ENCODE peak calls at places on chromosomes 3 and 15, in ten cellular contexts. One of them, this sample, is unnamed.
A peak's percentile ranks its signal among the peaks of the same experiment; 100 is the strongest.

GRCh38 chr3:78988324-78988723 is 779.5 kb downstream of the ROBO1 start:
- DNase-seq in stimulated activated naive CD8-positive, alpha-beta T cell treated with anti-CD3 and anti-CD28 coated beads, Interleukin-15, amount 100 ng/mL, for 72 hours: no peak
- DNase-seq in Right ventricle myocardium superior: no peak
- DNase-seq in stromal cell of bone marrow: no peak
- DNase-seq in uterus: no peak
- DNase-seq in caudate nucleus: no peak
- DNase-seq in BE2C: no peak
- DNase-seq in stimulated activated CD8-positive, alpha-beta memory T cell treated with anti-CD3 and anti-CD28 coated beads, Interleukin-15, amount 100 ng/mL, for 24 hours: no peak
- DNase-seq in stimulated activated CD4-positive, alpha-beta T cell treated with anti-CD3 and anti-CD28 coated beads, Interleukin-15, amount 100 ng/mL, for 24 hours: no peak
- DNase-seq in NCI-H2171: no peak
- DNase-seq in this sample: no peak

GRCh38 chr3:8869613-8870012 is 93.7 kb downstream of the RAD18 start:
- DNase-seq in stimulated activated naive CD8-positive, alpha-beta T cell treated with anti-CD3 and anti-CD28 coated beads, Interleukin-15, amount 100 ng/mL, for 72 hours: no peak
- DNase-seq in Right ventricle myocardium superior: no peak
- DNase-seq in stromal cell of bone marrow: peak; percentile 53
- DNase-seq in uterus: no peak
- DNase-seq in caudate nucleus: no peak
- DNase-seq in BE2C: no peak
- DNase-seq in stimulated activated CD8-positive, alpha-beta memory T cell treated with anti-CD3 and anti-CD28 coated beads, Interleukin-15, amount 100 ng/mL, for 24 hours: no peak
- DNase-seq in stimulated activated CD4-positive, alpha-beta T cell treated with anti-CD3 and anti-CD28 coated beads, Interleukin-15, amount 100 ng/mL, for 24 hours: no peak
- DNase-seq in NCI-H2171: no peak
- DNase-seq in this sample: no peak

GRCh38 chr3:134002326-134002725 is 27.4 kb downstream of the SLCO2A1 start:
- DNase-seq in stimulated activated naive CD8-positive, alpha-beta T cell treated with anti-CD3 and anti-CD28 coated beads, Interleukin-15, amount 100 ng/mL, for 72 hours: no peak
- DNase-seq in Right ventricle myocardium superior: no peak
- DNase-seq in stromal cell of bone marrow: peak; percentile 58
- DNase-seq in uterus: no peak
- DNase-seq in caudate nucleus: no peak
- DNase-seq in BE2C: no peak
- DNase-seq in stimulated activated CD8-positive, alpha-beta memory T cell treated with anti-CD3 and anti-CD28 coated beads, Interleukin-15, amount 100 ng/mL, for 24 hours: no peak
- DNase-seq in stimulated activated CD4-positive, alpha-beta T cell treated with anti-CD3 and anti-CD28 coated beads, Interleukin-15, amount 100 ng/mL, for 24 hours: no peak
- DNase-seq in NCI-H2171: no peak
- DNase-seq in this sample: no peak

GRCh38 chr3:120177151-120177550 is 82.9 kb upstream of the GSK3B start:
- DNase-seq in stimulated activated naive CD8-positive, alpha-beta T cell treated with anti-CD3 and anti-CD28 coated beads, Interleukin-15, amount 100 ng/mL, for 72 hours: no peak
- DNase-seq in Right ventricle myocardium superior: peak; percentile 61
- DNase-seq in stromal cell of bone marrow: peak; percentile 62
- DNase-seq in uterus: peak; percentile 21
- DNase-seq in caudate nucleus: no peak
- DNase-seq in BE2C: peak; percentile 16
- DNase-seq in stimulated activated CD8-positive, alpha-beta memory T cell treated with anti-CD3 and anti-CD28 coated beads, Interleukin-15, amount 100 ng/mL, for 24 hours: no peak
- DNase-seq in stimulated activated CD4-positive, alpha-beta T cell treated with anti-CD3 and anti-CD28 coated beads, Interleukin-15, amount 100 ng/mL, for 24 hours: no peak
- DNase-seq in NCI-H2171: no peak
- DNase-seq in this sample: peak; percentile 28

GRCh38 chr15:98865397-98866339 is 141.9 kb downstream of the PGPEP1L start:
- DNase-seq in stimulated activated naive CD8-positive, alpha-beta T cell treated with anti-CD3 and anti-CD28 coated beads, Interleukin-15, amount 100 ng/mL, for 72 hours: peak; percentile 64
- DNase-seq in Right ventricle myocardium superior: peak; percentile 87
- DNase-seq in stromal cell of bone marrow: no peak
- DNase-seq in uterus: peak; percentile 73
- DNase-seq in caudate nucleus: peak; percentile 65
- DNase-seq in BE2C: peak; percentile 95
- DNase-seq in stimulated activated CD8-positive, alpha-beta memory T cell treated with anti-CD3 and anti-CD28 coated beads, Interleukin-15, amount 100 ng/mL, for 24 hours: peak; percentile 31
- DNase-seq in stimulated activated CD4-positive, alpha-beta T cell treated with anti-CD3 and anti-CD28 coated beads, Interleukin-15, amount 100 ng/mL, for 24 hours: peak; percentile 84
- DNase-seq in NCI-H2171: no peak
- DNase-seq in this sample: peak; percentile 90

GRCh38 chr3:30353711-30354467 is 252.5 kb upstream of the TGFBR2 start:
- DNase-seq in stimulated activated naive CD8-positive, alpha-beta T cell treated with anti-CD3 and anti-CD28 coated beads, Interleukin-15, amount 100 ng/mL, for 72 hours: peak; percentile 46
- DNase-seq in Right ventricle myocardium superior: no peak
- DNase-seq in stromal cell of bone marrow: no peak
- DNase-seq in uterus: no peak
- DNase-seq in caudate nucleus: no peak
- DNase-seq in BE2C: no peak
- DNase-seq in stimulated activated CD8-positive, alpha-beta memory T cell treated with anti-CD3 and anti-CD28 coated beads, Interleukin-15, amount 100 ng/mL, for 24 hours: no peak
- DNase-seq in stimulated activated CD4-positive, alpha-beta T cell treated with anti-CD3 and anti-CD28 coated beads, Interleukin-15, amount 100 ng/mL, for 24 hours: peak; percentile 52
- DNase-seq in NCI-H2171: no peak
- DNase-seq in this sample: no peak

GRCh38 chr15:68599560-68600071 is 20.8 kb downstream of the CORO2B start:
- DNase-seq in stimulated activated naive CD8-positive, alpha-beta T cell treated with anti-CD3 and anti-CD28 coated beads, Interleukin-15, amount 100 ng/mL, for 72 hours: no peak
- DNase-seq in Right ventricle myocardium superior: no peak
- DNase-seq in stromal cell of bone marrow: peak; percentile 64
- DNase-seq in uterus: no peak
- DNase-seq in caudate nucleus: no peak
- DNase-seq in BE2C: peak; percentile 97
- DNase-seq in stimulated activated CD8-positive, alpha-beta memory T cell treated with anti-CD3 and anti-CD28 coated beads, Interleukin-15, amount 100 ng/mL, for 24 hours: no peak
- DNase-seq in stimulated activated CD4-positive, alpha-beta T cell treated with anti-CD3 and anti-CD28 coated beads, Interleukin-15, amount 100 ng/mL, for 24 hours: no peak
- DNase-seq in NCI-H2171: no peak
- DNase-seq in this sample: peak; percentile 93

GRCh38 chr15:62344806-62345539 is 179.9 kb upstream of the C2CD4B start:
- DNase-seq in stimulated activated naive CD8-positive, alpha-beta T cell treated with anti-CD3 and anti-CD28 coated beads, Interleukin-15, amount 100 ng/mL, for 72 hours: peak; percentile 24
- DNase-seq in Right ventricle myocardium superior: no peak
- DNase-seq in stromal cell of bone marrow: no peak
- DNase-seq in uterus: peak; percentile 39
- DNase-seq in caudate nucleus: no peak
- DNase-seq in BE2C: peak; percentile 76
- DNase-seq in stimulated activated CD8-positive, alpha-beta memory T cell treated with anti-CD3 and anti-CD28 coated beads, Interleukin-15, amount 100 ng/mL, for 24 hours: no peak
- DNase-seq in stimulated activated CD4-positive, alpha-beta T cell treated with anti-CD3 and anti-CD28 coated beads, Interleukin-15, amount 100 ng/mL, for 24 hours: peak; percentile 68
- DNase-seq in NCI-H2171: peak; percentile 1
- DNase-seq in this sample: peak; percentile 95

GRCh38 chr15:42691308-42691707 is 45.6 kb downstream of the CDAN1 start:
- DNase-seq in stimulated activated naive CD8-positive, alpha-beta T cell treated with anti-CD3 and anti-CD28 coated beads, Interleukin-15, amount 100 ng/mL, for 72 hours: no peak
- DNase-seq in Right ventricle myocardium superior: no peak
- DNase-seq in stromal cell of bone marrow: no peak
- DNase-seq in uterus: no peak
- DNase-seq in caudate nucleus: no peak
- DNase-seq in BE2C: no peak
- DNase-seq in stimulated activated CD8-positive, alpha-beta memory T cell treated with anti-CD3 and anti-CD28 coated beads, Interleukin-15, amount 100 ng/mL, for 24 hours: no peak
- DNase-seq in stimulated activated CD4-positive, alpha-beta T cell treated with anti-CD3 and anti-CD28 coated beads, Interleukin-15, amount 100 ng/mL, for 24 hours: peak; percentile 8
- DNase-seq in NCI-H2171: no peak
- DNase-seq in this sample: no peak

GRCh38 chr3:73762855-73763254 is 138.1 kb upstream of the PDZRN3 start:
- DNase-seq in stimulated activated naive CD8-positive, alpha-beta T cell treated with anti-CD3 and anti-CD28 coated beads, Interleukin-15, amount 100 ng/mL, for 72 hours: no peak
- DNase-seq in Right ventricle myocardium superior: no peak
- DNase-seq in stromal cell of bone marrow: no peak
- DNase-seq in uterus: no peak
- DNase-seq in caudate nucleus: no peak
- DNase-seq in BE2C: no peak
- DNase-seq in stimulated activated CD8-positive, alpha-beta memory T cell treated with anti-CD3 and anti-CD28 coated beads, Interleukin-15, amount 100 ng/mL, for 24 hours: no peak
- DNase-seq in stimulated activated CD4-positive, alpha-beta T cell treated with anti-CD3 and anti-CD28 coated beads, Interleukin-15, amount 100 ng/mL, for 24 hours: no peak
- DNase-seq in NCI-H2171: no peak
- DNase-seq in this sample: peak; percentile 96

GRCh38 chr3:16707260-16707659 is 102.0 kb upstream of the DAZL start:
- DNase-seq in stimulated activated naive CD8-positive, alpha-beta T cell treated with anti-CD3 and anti-CD28 coated beads, Interleukin-15, amount 100 ng/mL, for 72 hours: no peak
- DNase-seq in Right ventricle myocardium superior: no peak
- DNase-seq in stromal cell of bone marrow: no peak
- DNase-seq in uterus: no peak
- DNase-seq in caudate nucleus: no peak
- DNase-seq in BE2C: no peak
- DNase-seq in stimulated activated CD8-positive, alpha-beta memory T cell treated with anti-CD3 and anti-CD28 coated beads, Interleukin-15, amount 100 ng/mL, for 24 hours: no peak
- DNase-seq in stimulated activated CD4-positive, alpha-beta T cell treated with anti-CD3 and anti-CD28 coated beads, Interleukin-15, amount 100 ng/mL, for 24 hours: no peak
- DNase-seq in NCI-H2171: no peak
- DNase-seq in this sample: no peak

GRCh38 chr15:76976572-76977270 is 18.2 kb upstream of the PSTPIP1 start:
- DNase-seq in stimulated activated naive CD8-positive, alpha-beta T cell treated with anti-CD3 and anti-CD28 coated beads, Interleukin-15, amount 100 ng/mL, for 72 hours: no peak
- DNase-seq in Right ventricle myocardium superior: no peak
- DNase-seq in stromal cell of bone marrow: no peak
- DNase-seq in uterus: no peak
- DNase-seq in caudate nucleus: no peak
- DNase-seq in BE2C: no peak
- DNase-seq in stimulated activated CD8-positive, alpha-beta memory T cell treated with anti-CD3 and anti-CD28 coated beads, Interleukin-15, amount 100 ng/mL, for 24 hours: no peak
- DNase-seq in stimulated activated CD4-positive, alpha-beta T cell treated with anti-CD3 and anti-CD28 coated beads, Interleukin-15, amount 100 ng/mL, for 24 hours: peak; percentile 17
- DNase-seq in NCI-H2171: no peak
- DNase-seq in this sample: no peak

GRCh38 chr3:9007928-9008327 is 44.7 kb upstream of the RAD18 start:
- DNase-seq in stimulated activated naive CD8-positive, alpha-beta T cell treated with anti-CD3 and anti-CD28 coated beads, Interleukin-15, amount 100 ng/mL, for 72 hours: no peak
- DNase-seq in Right ventricle myocardium superior: no peak
- DNase-seq in stromal cell of bone marrow: no peak
- DNase-seq in uterus: no peak
- DNase-seq in caudate nucleus: no peak
- DNase-seq in BE2C: no peak
- DNase-seq in stimulated activated CD8-positive, alpha-beta memory T cell treated with anti-CD3 and anti-CD28 coated beads, Interleukin-15, amount 100 ng/mL, for 24 hours: no peak
- DNase-seq in stimulated activated CD4-positive, alpha-beta T cell treated with anti-CD3 and anti-CD28 coated beads, Interleukin-15, amount 100 ng/mL, for 24 hours: no peak
- DNase-seq in NCI-H2171: no peak
- DNase-seq in this sample: no peak

GRCh38 chr15:58065445-58066041 is at the start of gene ALDH1A2:
- DNase-seq in stimulated activated naive CD8-positive, alpha-beta T cell treated with anti-CD3 and anti-CD28 coated beads, Interleukin-15, amount 100 ng/mL, for 72 hours: no peak
- DNase-seq in Right ventricle myocardium superior: peak; percentile 67
- DNase-seq in stromal cell of bone marrow: no peak
- DNase-seq in uterus: peak; percentile 67
- DNase-seq in caudate nucleus: no peak
- DNase-seq in BE2C: peak; percentile 13
- DNase-seq in stimulated activated CD8-positive, alpha-beta memory T cell treated with anti-CD3 and anti-CD28 coated beads, Interleukin-15, amount 100 ng/mL, for 24 hours: no peak
- DNase-seq in stimulated activated CD4-positive, alpha-beta T cell treated with anti-CD3 and anti-CD28 coated beads, Interleukin-15, amount 100 ng/mL, for 24 hours: peak; percentile 25
- DNase-seq in NCI-H2171: no peak
- DNase-seq in this sample: peak; percentile 80

GRCh38 chr3:73572371-73572770 is 52.4 kb downstream of the PDZRN3 start:
- DNase-seq in stimulated activated naive CD8-positive, alpha-beta T cell treated with anti-CD3 and anti-CD28 coated beads, Interleukin-15, amount 100 ng/mL, for 72 hours: no peak
- DNase-seq in Right ventricle myocardium superior: no peak
- DNase-seq in stromal cell of bone marrow: no peak
- DNase-seq in uterus: no peak
- DNase-seq in caudate nucleus: no peak
- DNase-seq in BE2C: no peak
- DNase-seq in stimulated activated CD8-positive, alpha-beta memory T cell treated with anti-CD3 and anti-CD28 coated beads, Interleukin-15, amount 100 ng/mL, for 24 hours: no peak
- DNase-seq in stimulated activated CD4-positive, alpha-beta T cell treated with anti-CD3 and anti-CD28 coated beads, Interleukin-15, amount 100 ng/mL, for 24 hours: no peak
- DNase-seq in NCI-H2171: no peak
- DNase-seq in this sample: no peak

GRCh38 chr3:197750863-197751737 is 1.4 kb downstream of the FYTTD1 start:
- DNase-seq in stimulated activated naive CD8-positive, alpha-beta T cell treated with anti-CD3 and anti-CD28 coated beads, Interleukin-15, amount 100 ng/mL, for 72 hours: peak; percentile 22
- DNase-seq in Right ventricle myocardium superior: peak; percentile 79
- DNase-seq in stromal cell of bone marrow: no peak
- DNase-seq in uterus: peak; percentile 69
- DNase-seq in caudate nucleus: no peak
- DNase-seq in BE2C: peak; percentile 47
- DNase-seq in stimulated activated CD8-positive, alpha-beta memory T cell treated with anti-CD3 and anti-CD28 coated beads, Interleukin-15, amount 100 ng/mL, for 24 hours: no peak
- DNase-seq in stimulated activated CD4-positive, alpha-beta T cell treated with anti-CD3 and anti-CD28 coated beads, Interleukin-15, amount 100 ng/mL, for 24 hours: peak; percentile 68
- DNase-seq in NCI-H2171: no peak
- DNase-seq in this sample: no peak

GRCh38 chr3:76044601-76045600 is 259.6 kb upstream of the ZNF717 start:
- DNase-seq in stimulated activated naive CD8-positive, alpha-beta T cell treated with anti-CD3 and anti-CD28 coated beads, Interleukin-15, amount 100 ng/mL, for 72 hours: no peak
- DNase-seq in Right ventricle myocardium superior: no peak
- DNase-seq in stromal cell of bone marrow: no peak
- DNase-seq in uterus: no peak
- DNase-seq in caudate nucleus: no peak
- DNase-seq in BE2C: peak; percentile 61
- DNase-seq in stimulated activated CD8-positive, alpha-beta memory T cell treated with anti-CD3 and anti-CD28 coated beads, Interleukin-15, amount 100 ng/mL, for 24 hours: no peak
- DNase-seq in stimulated activated CD4-positive, alpha-beta T cell treated with anti-CD3 and anti-CD28 coated beads, Interleukin-15, amount 100 ng/mL, for 24 hours: peak; percentile 30
- DNase-seq in NCI-H2171: no peak
- DNase-seq in this sample: peak; percentile 72

GRCh38 chr3:178195824-178196223 is 340.4 kb upstream of the KCNMB2 start:
- DNase-seq in stimulated activated naive CD8-positive, alpha-beta T cell treated with anti-CD3 and anti-CD28 coated beads, Interleukin-15, amount 100 ng/mL, for 72 hours: no peak
- DNase-seq in Right ventricle myocardium superior: no peak
- DNase-seq in stromal cell of bone marrow: no peak
- DNase-seq in uterus: no peak
- DNase-seq in caudate nucleus: no peak
- DNase-seq in BE2C: no peak
- DNase-seq in stimulated activated CD8-positive, alpha-beta memory T cell treated with anti-CD3 and anti-CD28 coated beads, Interleukin-15, amount 100 ng/mL, for 24 hours: no peak
- DNase-seq in stimulated activated CD4-positive, alpha-beta T cell treated with anti-CD3 and anti-CD28 coated beads, Interleukin-15, amount 100 ng/mL, for 24 hours: no peak
- DNase-seq in NCI-H2171: no peak
- DNase-seq in this sample: no peak

GRCh38 chr15:67822537-67823370 is 2.6 kb upstream of the SKOR1 start:
- DNase-seq in stimulated activated naive CD8-positive, alpha-beta T cell treated with anti-CD3 and anti-CD28 coated beads, Interleukin-15, amount 100 ng/mL, for 72 hours: peak; percentile 21
- DNase-seq in Right ventricle myocardium superior: no peak
- DNase-seq in stromal cell of bone marrow: no peak
- DNase-seq in uterus: no peak
- DNase-seq in caudate nucleus: no peak
- DNase-seq in BE2C: no peak
- DNase-seq in stimulated activated CD8-positive, alpha-beta memory T cell treated with anti-CD3 and anti-CD28 coated beads, Interleukin-15, amount 100 ng/mL, for 24 hours: no peak
- DNase-seq in stimulated activated CD4-positive, alpha-beta T cell treated with anti-CD3 and anti-CD28 coated beads, Interleukin-15, amount 100 ng/mL, for 24 hours: peak; percentile 13
- DNase-seq in NCI-H2171: no peak
- DNase-seq in this sample: peak; percentile 73

GRCh38 chr15:63531586-63531985 is 27.2 kb downstream of the USP3 start:
- DNase-seq in stimulated activated naive CD8-positive, alpha-beta T cell treated with anti-CD3 and anti-CD28 coated beads, Interleukin-15, amount 100 ng/mL, for 72 hours: no peak
- DNase-seq in Right ventricle myocardium superior: no peak
- DNase-seq in stromal cell of bone marrow: no peak
- DNase-seq in uterus: no peak
- DNase-seq in caudate nucleus: no peak
- DNase-seq in BE2C: no peak
- DNase-seq in stimulated activated CD8-positive, alpha-beta memory T cell treated with anti-CD3 and anti-CD28 coated beads, Interleukin-15, amount 100 ng/mL, for 24 hours: no peak
- DNase-seq in stimulated activated CD4-positive, alpha-beta T cell treated with anti-CD3 and anti-CD28 coated beads, Interleukin-15, amount 100 ng/mL, for 24 hours: no peak
- DNase-seq in NCI-H2171: no peak
- DNase-seq in this sample: peak; percentile 70

GRCh38 chr3:171811059-171811912 is 1.0 kb upstream of the PLD1 start:
- DNase-seq in stimulated activated naive CD8-positive, alpha-beta T cell treated with anti-CD3 and anti-CD28 coated beads, Interleukin-15, amount 100 ng/mL, for 72 hours: no peak
- DNase-seq in Right ventricle myocardium superior: no peak
- DNase-seq in stromal cell of bone marrow: peak; percentile 97
- DNase-seq in uterus: peak; percentile 70
- DNase-seq in caudate nucleus: no peak
- DNase-seq in BE2C: no peak
- DNase-seq in stimulated activated CD8-positive, alpha-beta memory T cell treated with anti-CD3 and anti-CD28 coated beads, Interleukin-15, amount 100 ng/mL, for 24 hours: no peak
- DNase-seq in stimulated activated CD4-positive, alpha-beta T cell treated with anti-CD3 and anti-CD28 coated beads, Interleukin-15, amount 100 ng/mL, for 24 hours: no peak
- DNase-seq in NCI-H2171: no peak
- DNase-seq in this sample: no peak

GRCh38 chr15:99669250-99669649 is 64.0 kb downstream of the LYSMD4 start:
- DNase-seq in stimulated activated naive CD8-positive, alpha-beta T cell treated with anti-CD3 and anti-CD28 coated beads, Interleukin-15, amount 100 ng/mL, for 72 hours: no peak
- DNase-seq in Right ventricle myocardium superior: no peak
- DNase-seq in stromal cell of bone marrow: no peak
- DNase-seq in uterus: no peak
- DNase-seq in caudate nucleus: no peak
- DNase-seq in BE2C: no peak
- DNase-seq in stimulated activated CD8-positive, alpha-beta memory T cell treated with anti-CD3 and anti-CD28 coated beads, Interleukin-15, amount 100 ng/mL, for 24 hours: no peak
- DNase-seq in stimulated activated CD4-positive, alpha-beta T cell treated with anti-CD3 and anti-CD28 coated beads, Interleukin-15, amount 100 ng/mL, for 24 hours: no peak
- DNase-seq in NCI-H2171: no peak
- DNase-seq in this sample: no peak

GRCh38 chr15:62625421-62626033 is 417.0 kb upstream of the TPM1 start:
- DNase-seq in stimulated activated naive CD8-positive, alpha-beta T cell treated with anti-CD3 and anti-CD28 coated beads, Interleukin-15, amount 100 ng/mL, for 72 hours: no peak
- DNase-seq in Right ventricle myocardium superior: no peak
- DNase-seq in stromal cell of bone marrow: no peak
- DNase-seq in uterus: no peak
- DNase-seq in caudate nucleus: no peak
- DNase-seq in BE2C: peak; percentile 53
- DNase-seq in stimulated activated CD8-positive, alpha-beta memory T cell treated with anti-CD3 and anti-CD28 coated beads, Interleukin-15, amount 100 ng/mL, for 24 hours: no peak
- DNase-seq in stimulated activated CD4-positive, alpha-beta T cell treated with anti-CD3 and anti-CD28 coated beads, Interleukin-15, amount 100 ng/mL, for 24 hours: no peak
- DNase-seq in NCI-H2171: no peak
- DNase-seq in this sample: no peak

GRCh38 chr3:184481924-184482671 is 79.5 kb upstream of the EPHB3 start:
- DNase-seq in stimulated activated naive CD8-positive, alpha-beta T cell treated with anti-CD3 and anti-CD28 coated beads, Interleukin-15, amount 100 ng/mL, for 72 hours: no peak
- DNase-seq in Right ventricle myocardium superior: no peak
- DNase-seq in stromal cell of bone marrow: no peak
- DNase-seq in uterus: no peak
- DNase-seq in caudate nucleus: no peak
- DNase-seq in BE2C: no peak
- DNase-seq in stimulated activated CD8-positive, alpha-beta memory T cell treated with anti-CD3 and anti-CD28 coated beads, Interleukin-15, amount 100 ng/mL, for 24 hours: no peak
- DNase-seq in stimulated activated CD4-positive, alpha-beta T cell treated with anti-CD3 and anti-CD28 coated beads, Interleukin-15, amount 100 ng/mL, for 24 hours: no peak
- DNase-seq in NCI-H2171: no peak
- DNase-seq in this sample: no peak

GRCh38 chr3:129777806-129778205 is 115.7 kb downstream of the TMCC1 start:
- DNase-seq in stimulated activated naive CD8-positive, alpha-beta T cell treated with anti-CD3 and anti-CD28 coated beads, Interleukin-15, amount 100 ng/mL, for 72 hours: no peak
- DNase-seq in Right ventricle myocardium superior: no peak
- DNase-seq in stromal cell of bone marrow: no peak
- DNase-seq in uterus: no peak
- DNase-seq in caudate nucleus: peak; percentile 7
- DNase-seq in BE2C: no peak
- DNase-seq in stimulated activated CD8-positive, alpha-beta memory T cell treated with anti-CD3 and anti-CD28 coated beads, Interleukin-15, amount 100 ng/mL, for 24 hours: no peak
- DNase-seq in stimulated activated CD4-positive, alpha-beta T cell treated with anti-CD3 and anti-CD28 coated beads, Interleukin-15, amount 100 ng/mL, for 24 hours: no peak
- DNase-seq in NCI-H2171: no peak
- DNase-seq in this sample: no peak

GRCh38 chr15:60373327-60373726 is 24.5 kb downstream of the ANXA2 start:
- DNase-seq in stimulated activated naive CD8-positive, alpha-beta T cell treated with anti-CD3 and anti-CD28 coated beads, Interleukin-15, amount 100 ng/mL, for 72 hours: no peak
- DNase-seq in Right ventricle myocardium superior: no peak
- DNase-seq in stromal cell of bone marrow: no peak
- DNase-seq in uterus: no peak
- DNase-seq in caudate nucleus: no peak
- DNase-seq in BE2C: no peak
- DNase-seq in stimulated activated CD8-positive, alpha-beta memory T cell treated with anti-CD3 and anti-CD28 coated beads, Interleukin-15, amount 100 ng/mL, for 24 hours: no peak
- DNase-seq in stimulated activated CD4-positive, alpha-beta T cell treated with anti-CD3 and anti-CD28 coated beads, Interleukin-15, amount 100 ng/mL, for 24 hours: no peak
- DNase-seq in NCI-H2171: no peak
- DNase-seq in this sample: no peak

GRCh38 chr3:65048151-65048550 is 360.4 kb upstream of the ADAMTS9 start:
- DNase-seq in stimulated activated naive CD8-positive, alpha-beta T cell treated with anti-CD3 and anti-CD28 coated beads, Interleukin-15, amount 100 ng/mL, for 72 hours: no peak
- DNase-seq in Right ventricle myocardium superior: no peak
- DNase-seq in stromal cell of bone marrow: no peak
- DNase-seq in uterus: no peak
- DNase-seq in caudate nucleus: no peak
- DNase-seq in BE2C: no peak
- DNase-seq in stimulated activated CD8-positive, alpha-beta memory T cell treated with anti-CD3 and anti-CD28 coated beads, Interleukin-15, amount 100 ng/mL, for 24 hours: no peak
- DNase-seq in stimulated activated CD4-positive, alpha-beta T cell treated with anti-CD3 and anti-CD28 coated beads, Interleukin-15, amount 100 ng/mL, for 24 hours: no peak
- DNase-seq in NCI-H2171: no peak
- DNase-seq in this sample: no peak

GRCh38 chr3:69250014-69250413 is 127.6 kb upstream of the LMOD3 start:
- DNase-seq in stimulated activated naive CD8-positive, alpha-beta T cell treated with anti-CD3 and anti-CD28 coated beads, Interleukin-15, amount 100 ng/mL, for 72 hours: peak; percentile 16
- DNase-seq in Right ventricle myocardium superior: no peak
- DNase-seq in stromal cell of bone marrow: no peak
- DNase-seq in uterus: no peak
- DNase-seq in caudate nucleus: peak; percentile 33
- DNase-seq in BE2C: no peak
- DNase-seq in stimulated activated CD8-positive, alpha-beta memory T cell treated with anti-CD3 and anti-CD28 coated beads, Interleukin-15, amount 100 ng/mL, for 24 hours: no peak
- DNase-seq in stimulated activated CD4-positive, alpha-beta T cell treated with anti-CD3 and anti-CD28 coated beads, Interleukin-15, amount 100 ng/mL, for 24 hours: peak; percentile 69
- DNase-seq in NCI-H2171: no peak
- DNase-seq in this sample: peak; percentile 87